ENCODE peak calls at places on chromosomes 6 and 20, in five cellular contexts. U is NCI-H1436, K is GM23338, D is A549, V is A172. E is an unnamed sample.

GRCh38 chr20:62902926-62903615 is 23.2 kb downstream of the DIDO1 start:
- DNase-seq in U (no peak), K (no peak), D (no peak), V (peak), E (no peak)

GRCh38 chr20:63074182-63074581 is 67.4 kb upstream of the BHLHE23 start:
- DNase-seq in U (no peak), K (no peak), D (no peak), V (no peak), E (no peak)

GRCh38 chr20:43731469-43731868 is 4.7 kb upstream of the GTSF1L start:
- DNase-seq in U (no peak), K (no peak), D (no peak), V (peak), E (no peak)

GRCh38 chr6:39192736-39193135 is 36.5 kb downstream of the KCNK5 start:
- DNase-seq in U (no peak), K (no peak), D (no peak), V (no peak), E (no peak)

GRCh38 chr6:24858154-24858801 is 59.6 kb upstream of the ARMH2 start:
- DNase-seq in U (no peak), K (no peak), D (no peak), V (peak), E (no peak)

GRCh38 chr6:101085327-101085726 is 204.2 kb upstream of the ASCC3 start:
- DNase-seq in U (no peak), K (peak), D (no peak), V (peak), E (no peak)

GRCh38 chr6:167825059-167825758 is 1.5 kb upstream of the AFDN start:
- DNase-seq in U (no peak), K (no peak), D (no peak), V (no peak), E (no peak)

GRCh38 chr6:10315631-10316145 is 99.2 kb downstream of the TFAP2A start:
- DNase-seq in U (no peak), K (no peak), D (no peak), V (peak), E (no peak)

GRCh38 chr6:97114645-97115044 is 168.4 kb downstream of the MMS22L start:
- DNase-seq in U (no peak), K (no peak), D (no peak), V (no peak), E (no peak)

GRCh38 chr6:126955621-126956020 is 162.8 kb upstream of the RSPO3 start:
- DNase-seq in U (no peak), K (no peak), D (no peak), V (no peak), E (no peak)

GRCh38 chr6:152635949-152636674 is 1.1 kb downstream of the SYNE1 start:
- DNase-seq in U (peak), K (peak), D (no peak), V (peak), E (no peak)

GRCh38 chr6:163605388-163606097 is 191.0 kb downstream of the QKI start:
- DNase-seq in U (no peak), K (no peak), D (no peak), V (no peak), E (no peak)

GRCh38 chr6:4512101-4512500 is 264.1 kb upstream of the CDYL start:
- DNase-seq in U (no peak), K (no peak), D (no peak), V (no peak), E (no peak)

GRCh38 chr6:109411034-109411433 is 28.8 kb upstream of the CD164 start:
- DNase-seq in U (no peak), K (no peak), D (no peak), V (no peak), E (no peak)

GRCh38 chr6:11398451-11399326 is 138.9 kb upstream of the TMEM170B start:
- DNase-seq in U (no peak), K (no peak), D (no peak), V (no peak), E (no peak)

GRCh38 chr20:137668-138131 is 4.7 kb upstream of the DEFB126 start:
- DNase-seq in U (no peak), K (peak), D (peak), V (peak), E (no peak)